ENCODE peak calls at places on chromosome 22, in five cellular contexts. R is left ventricle myocardium inferior; B is RWPE1; W is HL-60; O is CD8-positive, alpha-beta T cell. N is an unnamed sample.

GRCh38 chr22:30425327-30425615 is 297 bp upstream of the MTFP1 start:
- DNase-seq in B (no peak), R (no peak), O (no peak), W (peak; percentile 11), N (no peak)

GRCh38 chr22:26536056-26536761 is 23.9 kb upstream of the TFIP11 start:
- DNase-seq in O (no peak), B (no peak), W (no peak), R (no peak), N (no peak)

GRCh38 chr22:17974087-17974486 is 50.3 kb downstream of the MICAL3 start:
- DNase-seq in W (no peak), B (no peak), O (no peak), R (no peak), N (no peak)

GRCh38 chr22:26327306-26327705 is 101.8 kb upstream of the ASPHD2 start:
- DNase-seq in R (no peak), O (no peak), B (no peak), W (no peak), N (no peak)

GRCh38 chr22:25623310-25623734 is 58.8 kb downstream of the GRK3 start:
- DNase-seq in W (no peak), B (no peak), R (no peak), O (no peak), N (no peak)

GRCh38 chr22:24968066-24968561 is 15.6 kb downstream of the KIAA1671 start:
- DNase-seq in R (no peak), W (no peak), B (peak; percentile 51), O (no peak), N (peak; percentile 90)

GRCh38 chr22:26321469-26321913 is 107.6 kb upstream of the ASPHD2 start:
- DNase-seq in B (no peak), R (peak; percentile 60), O (no peak), W (no peak), N (no peak)

GRCh38 chr22:39173050-39173706 is 20.7 kb upstream of the CBX7 start:
- DNase-seq in O (no peak), W (no peak), R (no peak), B (no peak), N (no peak)

GRCh38 chr22:26548303-26548702 is 36.0 kb upstream of the TFIP11 start:
- DNase-seq in O (no peak), B (no peak), W (no peak), R (no peak), N (no peak)

GRCh38 chr22:48756146-48757111 is 1071.2 kb downstream of the BRD1 start:
- DNase-seq in O (no peak), W (no peak), R (no peak), B (no peak), N (peak; percentile 6)

GRCh38 chr22:38074181-38075104 is 9.5 kb downstream of the SLC16A8 start:
- DNase-seq in O (no peak), W (no peak), R (no peak), B (no peak), N (no peak)

GRCh38 chr22:32844251-32844650 is 42.7 kb downstream of the TIMP3 start:
- DNase-seq in W (no peak), O (no peak), B (no peak), R (no peak), N (no peak)

GRCh38 chr22:26891431-26891830 is 234.0 kb downstream of the MIAT start:
- DNase-seq in B (no peak), O (no peak), R (no peak), W (no peak), N (no peak)

GRCh38 chr22:38569972-38570840 is at the start of gene DMC1:
- DNase-seq in R (peak; percentile 95), W (peak; percentile 82), O (peak; percentile 97), B (peak; percentile 96), N (peak; percentile 95)

GRCh38 chr22:48975886-48976285 is 851.8 kb downstream of the BRD1 start:
- DNase-seq in O (no peak), B (no peak), R (no peak), W (no peak), N (no peak)

GRCh38 chr22:34917239-34917638 is 148.7 kb upstream of the ISX start:
- DNase-seq in B (no peak), O (no peak), W (no peak), R (no peak), N (no peak)

GRCh38 chr22:41380993-41381328 is 781 bp upstream of the TEF start:
- DNase-seq in W (no peak), O (no peak), R (no peak), B (peak; percentile 55), N (peak; percentile 89)

GRCh38 chr22:41052661-41053490 is 39.5 kb upstream of the EP300 start:
- DNase-seq in O (no peak), W (no peak), B (no peak), R (no peak), N (no peak)

GRCh38 chr22:25406510-25407210 is 157.8 kb upstream of the GRK3 start:
- DNase-seq in R (peak; percentile 41), W (peak; percentile 76), B (no peak), O (no peak), N (peak; percentile 45)

GRCh38 chr22:32531955-32532818 is 57.6 kb downstream of the FBXO7 start:
- DNase-seq in R (peak; percentile 92), O (no peak), B (peak; percentile 36), W (no peak), N (peak; percentile 78)

GRCh38 chr22:40156001-40156516 is 21.7 kb upstream of the TNRC6B start:
- DNase-seq in W (peak; percentile 66), R (no peak), B (peak; percentile 60), O (no peak), N (no peak)

GRCh38 chr22:26168934-26169311 is 339 bp upstream of the SEZ6L start:
- DNase-seq in W (no peak), B (no peak), O (no peak), R (peak; percentile 13), N (no peak)

GRCh38 chr22:22520020-22520656 is at the start of gene ZNF280A:
- DNase-seq in W (no peak), B (no peak), O (no peak), R (no peak), N (peak; percentile 61)

GRCh38 chr22:40077646-40078016 is 82.9 kb downstream of the FAM83F start:
- DNase-seq in W (no peak), R (no peak), O (no peak), B (no peak), N (no peak)

GRCh38 chr22:30763815-30764686 is 69.4 kb downstream of the OSBP2 start:
- DNase-seq in B (peak; percentile 73), O (peak; percentile 59), W (peak; percentile 6), R (no peak), N (peak; percentile 78)

GRCh38 chr22:39094717-39095389 is 2.2 kb upstream of the APOBEC3H start:
- DNase-seq in O (peak; percentile 68), B (no peak), W (no peak), R (no peak), N (no peak)

GRCh38 chr22:29727248-29727551 is 7.4 kb downstream of the CABP7 start:
- DNase-seq in R (peak; percentile 37), B (no peak), O (no peak), W (peak; percentile 13), N (peak; percentile 52)

GRCh38 chr22:49042066-49042465 is 785.6 kb downstream of the BRD1 start:
- DNase-seq in B (no peak), O (no peak), R (no peak), W (no peak), N (no peak)

GRCh38 chr22:19994851-19995610 is 21.6 kb downstream of the ARVCF start:
- DNase-seq in O (no peak), W (no peak), B (no peak), R (no peak), N (no peak)
- TF ChIP-seq CTCF in O (no peak), W (no peak), B (no peak), R (no peak), N (no peak)

GRCh38 chr22:23533328-23533762 is 46.7 kb downstream of the IGLL1 start:
- DNase-seq in W (no peak), O (no peak), B (peak; percentile 2), R (no peak), N (no peak)
- TF ChIP-seq CTCF in W (peak; percentile 5), O (no peak), B (peak; percentile 25), R (peak; percentile 36), N (peak; percentile 21)

GRCh38 chr22:50276143-50276542 is 6.0 kb upstream of the MAPK11 start:
- DNase-seq in W (peak; percentile 92), B (no peak), R (peak; percentile 68), O (peak; percentile 61), N (peak; percentile 86)
- TF ChIP-seq CTCF in W (peak; percentile 88), B (peak; percentile 2), R (peak; percentile 67), O (peak; percentile 41), N (peak; percentile 33)

GRCh38 chr22:36833073-36833472 is 16.2 kb upstream of the PVALB start:
- DNase-seq in O (no peak), W (peak; percentile 75), B (no peak), R (no peak), N (no peak)

GRCh38 chr22:36830601-36831000 is 13.8 kb upstream of the PVALB start:
- DNase-seq in B (no peak), R (no peak), W (no peak), O (no peak), N (no peak)

GRCh38 chr22:36826262-36826661 is 9.4 kb upstream of the PVALB start:
- DNase-seq in O (no peak), R (no peak), W (no peak), B (no peak), N (no peak)

GRCh38 chr22:36828815-36829214 is 12.0 kb upstream of the PVALB start:
- DNase-seq in B (no peak), R (no peak), O (peak; percentile 37), W (no peak), N (no peak)

DNA sequence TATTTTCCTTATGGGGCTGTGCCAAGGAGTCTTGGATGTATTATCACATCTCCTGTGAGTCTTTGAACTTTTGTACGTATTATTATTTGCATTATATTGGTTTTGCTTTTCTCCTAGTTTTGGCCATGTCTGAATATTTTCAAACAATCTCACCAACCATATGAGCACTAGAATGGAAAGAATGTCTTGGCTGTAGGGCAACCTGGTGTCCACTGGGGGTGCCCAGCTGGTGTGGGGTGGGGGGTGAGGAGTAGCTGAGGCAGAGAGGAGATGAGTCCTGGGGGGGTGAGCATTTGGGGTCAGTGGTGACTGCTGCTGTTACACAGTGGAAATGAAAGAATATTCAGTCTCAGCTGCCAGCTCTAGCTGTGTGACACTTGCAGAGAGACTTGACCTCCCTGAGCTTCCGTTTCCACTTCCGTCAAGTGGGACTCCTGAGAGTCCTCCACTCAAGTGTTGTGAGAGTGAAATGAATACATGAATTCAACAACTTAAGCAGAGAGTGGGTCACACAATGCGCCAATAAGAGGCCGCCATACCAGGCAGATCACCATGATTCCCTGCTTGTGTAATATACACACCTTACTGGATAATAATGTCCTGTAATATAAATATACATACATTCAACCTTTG is 12.7 kb upstream of the PVALB start:
- DNase-seq in B (no peak), W (no peak), O (no peak), R (no peak), N (no peak)
- TF ChIP-seq CTCF in B (no peak), W (no peak), O (no peak), R (no peak), N (no peak)

GRCh38 chr22:50471962-50472361 is 2.9 kb downstream of the SBF1 start:
- DNase-seq in B (no peak), W (no peak), R (no peak), O (peak; percentile 12), N (no peak)

GRCh38 chr22:50471197-50471847 is 3.5 kb downstream of the SBF1 start:
- DNase-seq in B (no peak), W (no peak), R (no peak), O (peak; percentile 46), N (no peak)

GRCh38 chr22:50474711-50475651 is at the start of gene SBF1:
- DNase-seq in O (peak; percentile 85), B (peak; percentile 94), R (peak; percentile 94), W (peak; percentile 75), N (peak; percentile 95)

GRCh38 chr22:50473855-50474671 is 772 bp downstream of the SBF1 start:
- DNase-seq in B (no peak), O (peak; percentile 58), W (no peak), R (peak; percentile 33), N (peak; percentile 66)

GRCh38 chr22:50473088-50473487 is 1.7 kb downstream of the SBF1 start:
- DNase-seq in R (no peak), W (no peak), B (no peak), O (peak; percentile 66), N (no peak)
- TF ChIP-seq CTCF in R (peak; percentile 15), W (no peak), B (no peak), O (peak; percentile 43), N (no peak)

N was measured in adrenal gland.